ENCODE peak calls at places on chromosomes 6 and 20, in six cellular contexts. Y is activated CD4-positive, alpha-beta T cell treated with anti-CD3 and anti-CD28 coated beads, Interleukin-2, amount 50 U/mL, for 1 hour; W is body of pancreas; V is hippocampal formation; G is GM13976; U is NCI-H510A. P is an unnamed sample.

GRCh38 chr20:63432577-63433061 is 39.8 kb downstream of the KCNQ2 start:
- DNase-seq in W (no peak), V (no peak), U (no peak), G (no peak), Y (no peak), P (no peak)

GRCh38 chr6:150897400-150897943 is 32.0 kb downstream of the MTHFD1L start:
- DNase-seq in U (no peak), V (no peak), G (peak), Y (no peak), W (no peak), P (no peak)

GRCh38 chr6:168057836-168058235 is 21.2 kb downstream of the FRMD1 start:
- DNase-seq in W (no peak), U (no peak), V (no peak), Y (no peak), G (no peak), P (no peak)

GRCh38 chr6:122400467-122401089 is 1.1 kb downstream of the HSF2 start:
- DNase-seq in G (no peak), U (no peak), Y (no peak), V (peak), W (no peak), P (no peak)

GRCh38 chr6:134145786-134146185 is 93.4 kb upstream of the SLC2A12 start:
- DNase-seq in V (no peak), Y (no peak), G (no peak), W (no peak), U (no peak), P (no peak)

GRCh38 chr20:60244373-60245146 is 286.3 kb downstream of the CDH26 start:
- DNase-seq in V (no peak), G (no peak), W (no peak), Y (no peak), U (no peak), P (no peak)

GRCh38 chr6:147507162-147508072 is 1.1 kb upstream of the SAMD5 start:
- DNase-seq in Y (no peak), G (peak), U (no peak), W (no peak), V (no peak), P (peak)

GRCh38 chr20:23350855-23351838 is 556 bp downstream of the NXT1 start:
- DNase-seq in G (peak), V (no peak), U (peak), W (peak), Y (peak), P (peak)

GRCh38 chr20:49853640-49854039 is 41.0 kb downstream of the SLC9A8 start:
- DNase-seq in U (no peak), G (no peak), V (no peak), W (no peak), Y (no peak), P (peak)

GRCh38 chr6:154891901-154892300 is 103.2 kb upstream of the TIAM2 start:
- DNase-seq in W (no peak), Y (no peak), G (no peak), V (no peak), U (no peak), P (no peak)

GRCh38 chr20:18263723-18264122 is 24.6 kb upstream of the ZNF133 start:
- DNase-seq in U (no peak), V (no peak), G (no peak), Y (no peak), W (no peak), P (no peak)

GRCh38 chr6:41428995-41429417 is 93.6 kb downstream of the NCR2 start:
- DNase-seq in G (no peak), U (no peak), Y (no peak), V (no peak), W (no peak), P (peak)